ENCODE peak calls at places on chromosomes 16 and 17, in nine cellular contexts. I, D, L, C, V, E, B, X and S are unnamed samples.

GRCh38 chr16:12539185-12539929 is 264.3 kb downstream of the CPPED1 start:
- DNase-seq in E (no peak), C (peak; percentile 26), X (no peak), D (no peak), V (no peak), I (no peak), L (no peak), B (no peak), S (peak; percentile 22)

GRCh38 chr16:19236561-19236960 is 49.0 kb upstream of the CLEC19A start:
- DNase-seq in B (no peak), V (no peak), E (no peak), D (no peak), L (no peak), C (peak; percentile 70), X (no peak), I (no peak), S (no peak)

GRCh38 chr17:83064732-83065659 is 14.4 kb upstream of the METRNL start:
- DNase-seq in X (peak; percentile 90), I (peak; percentile 38), D (peak; percentile 1), L (peak; percentile 54), B (peak; percentile 72), C (peak; percentile 67), V (peak; percentile 68), E (peak; percentile 75), S (no peak)

GRCh38 chr16:80803341-80804060 is 897 bp downstream of the CDYL2 start:
- DNase-seq in C (peak; percentile 28), E (peak; percentile 37), V (peak; percentile 35), I (peak; percentile 29), X (no peak), B (peak; percentile 78), L (peak; percentile 70), D (no peak), S (peak; percentile 24)

GRCh38 chr16:65195998-65196397 is 74.1 kb upstream of the CDH11 start:
- DNase-seq in L (no peak), E (no peak), V (no peak), C (no peak), I (no peak), X (no peak), B (no peak), D (no peak), S (peak; percentile 68)

GRCh38 chr17:35841505-35841904 is 27.2 kb downstream of the HEATR9 start:
- DNase-seq in I (no peak), X (no peak), L (no peak), B (no peak), V (no peak), E (no peak), D (no peak), C (no peak), S (peak; percentile 81)

GRCh38 chr17:78644971-78645370 is 67.8 kb upstream of the DNAH17 start:
- DNase-seq in I (no peak), C (no peak), E (no peak), V (no peak), L (no peak), D (no peak), X (no peak), B (peak; percentile 71), S (no peak)

GRCh38 chr16:65102326-65102725 is 19.5 kb downstream of the CDH11 start:
- DNase-seq in I (no peak), X (no peak), C (peak; percentile 70), D (no peak), E (no peak), B (no peak), L (no peak), V (no peak), S (no peak)

GRCh38 chr17:49969134-49969759 is at the start of gene DLX4:
- DNase-seq in X (peak; percentile 91), V (no peak), I (no peak), C (no peak), L (no peak), B (peak; percentile 87), E (no peak), D (no peak), S (no peak)

GRCh38 chr16:11038777-11039176 is 94.4 kb downstream of the CLEC16A start:
- DNase-seq in B (no peak), V (no peak), X (peak; percentile 68), I (no peak), C (no peak), D (no peak), E (no peak), L (no peak), S (no peak)

GRCh38 chr16:21300309-21301167 is 22.4 kb upstream of the CRYM start:
- DNase-seq in I (peak; percentile 87), B (peak; percentile 92), V (peak; percentile 95), E (peak; percentile 97), L (peak; percentile 95), X (peak; percentile 98), D (peak; percentile 91), C (peak; percentile 100), S (peak; percentile 100)

GRCh38 chr16:2769675-2770056 is 7.4 kb downstream of the ELOB start:
- DNase-seq in D (no peak), E (peak; percentile 44), L (no peak), V (peak; percentile 60), X (no peak), I (no peak), B (peak; percentile 75), C (peak; percentile 90), S (no peak)

GRCh38 chr17:73305845-73306836 is 5.7 kb downstream of the CDC42EP4 start:
- DNase-seq in E (no peak), V (no peak), D (no peak), C (no peak), L (peak; percentile 30), X (no peak), I (no peak), B (no peak), S (no peak)
- H3K4me3 ChIP-seq in E (no peak overlapping the region), V (no peak overlapping the region), D (peak overlapping the region; percentile 51), C (no peak overlapping the region), L (peak overlapping the region; percentile 7), X (no peak overlapping the region), I (peak overlapping the region; percentile 81), B (no peak overlapping the region), S (no peak overlapping the region)

DNA sequence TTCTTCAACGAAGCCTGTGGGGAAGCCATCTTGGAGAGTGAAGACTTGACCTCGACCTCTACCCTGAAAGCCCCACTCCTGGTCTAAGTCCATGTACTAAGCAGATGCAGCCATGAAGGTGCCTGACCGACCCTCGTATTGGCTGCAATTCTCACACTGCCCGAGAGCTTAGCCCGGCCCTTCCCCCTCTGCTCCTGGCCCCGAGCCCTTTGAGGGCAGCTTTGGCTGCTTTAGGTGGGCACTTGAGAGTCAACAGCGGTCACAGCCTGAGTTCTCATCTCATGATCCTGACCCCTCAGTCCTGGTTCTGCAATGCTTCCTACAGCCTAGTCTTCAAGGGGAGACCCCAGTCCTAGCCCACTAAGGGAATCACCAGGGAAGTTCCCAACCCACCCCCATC is 35.9 kb downstream of the SRL start:
- DNase-seq in X (no peak), D (no peak), B (no peak), V (no peak), E (no peak), L (no peak), I (no peak), C (no peak), S (no peak)
- H3K4me3 ChIP-seq in X (no peak overlapping the region), D (peak overlapping the region; percentile 2), B (no peak overlapping the region), V (no peak overlapping the region), E (no peak overlapping the region), L (no peak overlapping the region), I (no peak overlapping the region), C (no peak overlapping the region), S (no peak overlapping the region)

GRCh38 chr17:76537578-76538280 is at the start of gene CYGB:
- DNase-seq in V (no peak), L (peak; percentile 89), D (no peak), I (peak; percentile 74), C (no peak), X (no peak), E (no peak), B (peak; percentile 81), S (peak; percentile 61)
- H3K4me3 ChIP-seq in V (peak within 1 kb of the TSS; percentile 21), L (peak within 1 kb of the TSS; percentile 70), D (peak within 1 kb of the TSS; percentile 52), I (peak within 1 kb of the TSS; percentile 73), C (peak within 1 kb of the TSS; percentile 31), X (peak within 1 kb of the TSS; percentile 24), E (peak within 1 kb of the TSS; percentile 25), B (peak within 1 kb of the TSS; percentile 11), S (peak within 1 kb of the TSS; percentile 62)

DNA sequence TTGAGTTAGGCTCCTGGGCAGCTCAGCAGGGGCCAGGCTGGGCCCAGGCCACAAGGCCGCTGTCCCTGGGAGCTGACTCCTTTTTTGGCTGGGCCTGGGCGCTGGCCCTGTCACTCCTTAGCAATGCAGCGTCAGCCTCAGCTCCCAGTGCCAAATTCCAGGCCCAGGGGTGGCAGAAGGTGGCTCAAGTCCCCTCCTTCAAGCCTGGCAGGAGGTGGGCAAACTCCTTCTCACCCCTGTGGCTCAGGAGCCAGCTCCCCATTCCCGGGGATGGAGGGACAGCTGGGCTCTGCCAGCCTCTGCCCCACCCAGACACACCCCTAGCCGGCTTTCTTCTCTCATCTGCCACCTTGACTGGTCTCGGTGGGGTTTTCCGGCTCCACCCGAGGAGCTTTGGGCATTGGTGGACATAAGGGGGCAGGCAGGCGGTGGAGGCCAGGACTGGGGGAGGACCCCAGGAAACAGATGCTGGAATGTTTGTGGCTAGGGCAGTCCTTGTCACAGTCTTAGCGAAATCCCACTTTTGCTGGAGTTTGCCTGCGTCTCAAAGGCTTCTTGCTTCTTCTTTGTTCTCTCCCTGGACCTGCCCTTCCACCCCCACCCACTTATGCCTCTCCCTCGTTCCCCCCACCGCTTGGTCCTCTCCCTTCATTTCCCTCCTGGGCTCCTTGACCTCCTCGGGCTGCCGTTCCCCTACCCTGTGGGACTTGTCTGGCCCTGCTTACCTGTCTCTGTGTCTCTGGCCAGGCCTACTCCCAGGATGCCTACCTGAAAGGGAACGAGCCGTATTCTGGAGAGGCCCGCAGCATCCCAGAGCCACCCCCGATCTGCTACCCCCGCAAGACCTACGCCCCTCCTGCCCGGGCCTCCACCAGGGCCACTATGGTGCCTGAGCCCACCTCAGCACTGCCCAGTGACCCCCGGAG is 37.4 kb downstream of the ARHGAP23 start:
- DNase-seq in C (no peak), D (peak; percentile 36), X (peak; percentile 92), L (peak; percentile 90), V (no peak), I (peak; percentile 72), B (peak; percentile 94), E (no peak), S (no peak)
- H3K4me3 ChIP-seq in C (peak overlapping the region; percentile 24), D (peak overlapping the region; percentile 52), X (peak overlapping the region; percentile 14), L (peak overlapping the region; percentile 29), V (peak overlapping the region; percentile 32), I (peak overlapping the region; percentile 67), B (no peak overlapping the region), E (peak overlapping the region; percentile 49), S (peak overlapping the region; percentile 64)

GRCh38 chr16:67547423-67548264 is 14.7 kb upstream of the CTCF start:
- DNase-seq in B (peak; percentile 70), C (peak; percentile 48), L (peak; percentile 70), E (no peak), I (peak; percentile 18), V (peak; percentile 39), D (no peak), X (peak; percentile 88), S (no peak)
- H3K4me3 ChIP-seq in B (no peak overlapping the region), C (no peak overlapping the region), L (no peak overlapping the region), E (no peak overlapping the region), I (no peak overlapping the region), V (no peak overlapping the region), D (no peak overlapping the region), X (no peak overlapping the region), S (no peak overlapping the region)